ENCODE peak calls at places on chromosomes 13 and 19, in four cellular contexts. One of them, this sample, is unnamed.

GRCh38 chr19:50837300-50837699 is 3.9 kb upstream of the KLK15 start:
- DNase-seq in H1: no peak
- DNase-seq in H9: no peak
- DNase-seq in IMR-90: no peak
- DNase-seq in this sample: no peak

GRCh38 chr13:40350283-40350992 is 316.0 kb downstream of the FOXO1 start:
- DNase-seq in H1: no peak
- DNase-seq in H9: no peak
- DNase-seq in IMR-90: no peak
- DNase-seq in this sample: no peak

GRCh38 chr19:53910170-53910518 is 1.1 kb downstream of the CACNG7 start:
- DNase-seq in H1: no peak
- DNase-seq in H9: peak
- DNase-seq in IMR-90: no peak
- DNase-seq in this sample: peak

GRCh38 chr13:111503376-111503775 is 182.9 kb downstream of the TEX29 start:
- DNase-seq in H1: no peak
- DNase-seq in H9: no peak
- DNase-seq in IMR-90: no peak
- DNase-seq in this sample: no peak

GRCh38 chr13:112642061-112642460 is 47.8 kb upstream of the ATP11A start:
- DNase-seq in H1: no peak
- DNase-seq in H9: no peak
- DNase-seq in IMR-90: no peak
- DNase-seq in this sample: no peak

GRCh38 chr13:72820156-72820897 is 38.4 kb downstream of the PIBF1 start:
- DNase-seq in H1: no peak
- DNase-seq in H9: no peak
- DNase-seq in IMR-90: peak
- DNase-seq in this sample: peak

GRCh38 chr13:114112231-114112825 is 20.1 kb downstream of the RASA3 start:
- DNase-seq in H1: no peak
- DNase-seq in H9: no peak
- DNase-seq in IMR-90: peak
- DNase-seq in this sample: peak

GRCh38 chr13:94478913-94479312 is 569 bp downstream of the DCT start:
- DNase-seq in H1: no peak
- DNase-seq in H9: no peak
- DNase-seq in IMR-90: no peak
- DNase-seq in this sample: no peak

GRCh38 chr19:5711713-5712161 is 8.2 kb downstream of the LONP1 start:
- DNase-seq in H1: no peak
- DNase-seq in H9: no peak
- DNase-seq in IMR-90: no peak
- DNase-seq in this sample: no peak

GRCh38 chr19:31270897-31271568 is 78.2 kb downstream of the TSHZ3 start:
- DNase-seq in H1: no peak
- DNase-seq in H9: no peak
- DNase-seq in IMR-90: peak
- DNase-seq in this sample: no peak

GRCh38 chr13:81597101-81597500 is 1256.2 kb upstream of the SPRY2 start:
- DNase-seq in H1: no peak
- DNase-seq in H9: no peak
- DNase-seq in IMR-90: no peak
- DNase-seq in this sample: no peak

GRCh38 chr13:20525144-20525600 is 485 bp downstream of the CRYL1 start:
- DNase-seq in H1: no peak
- DNase-seq in H9: peak
- DNase-seq in IMR-90: no peak
- DNase-seq in this sample: peak

GRCh38 chr13:40336228-40337221 is 329.9 kb downstream of the FOXO1 start:
- DNase-seq in H1: no peak
- DNase-seq in H9: no peak
- DNase-seq in IMR-90: no peak
- DNase-seq in this sample: no peak

GRCh38 chr19:12840091-12841079 is 2.1 kb downstream of the MAST1 start:
- DNase-seq in H1: peak
- DNase-seq in H9: peak
- DNase-seq in IMR-90: peak
- DNase-seq in this sample: peak

GRCh38 chr13:53151692-53152421 is 123.2 kb downstream of the OLFM4 start:
- DNase-seq in H1: peak
- DNase-seq in H9: peak
- DNase-seq in IMR-90: peak
- DNase-seq in this sample: peak

GRCh38 chr13:25727250-25727649 is 324.6 kb downstream of the SHISA2 start:
- DNase-seq in H1: no peak
- DNase-seq in H9: no peak
- DNase-seq in IMR-90: no peak
- DNase-seq in this sample: no peak

GRCh38 chr19:41934849-41935374 is 6.7 kb upstream of the ERFL start:
- DNase-seq in H1: peak
- DNase-seq in H9: peak
- DNase-seq in IMR-90: peak
- DNase-seq in this sample: peak

GRCh38 chr13:112582305-112582704 is 5.6 kb downstream of the TUBGCP3 start:
- DNase-seq in H1: no peak
- DNase-seq in H9: no peak
- DNase-seq in IMR-90: no peak
- DNase-seq in this sample: no peak

GRCh38 chr19:1088419-1089066 is 6.6 kb downstream of the POLR2E start:
- DNase-seq in H1: no peak
- DNase-seq in H9: no peak
- DNase-seq in IMR-90: no peak
- DNase-seq in this sample: no peak

GRCh38 chr13:89688908-89689307 is 1658.6 kb upstream of the MIR17HG start:
- DNase-seq in H1: no peak
- DNase-seq in H9: no peak
- DNase-seq in IMR-90: no peak
- DNase-seq in this sample: no peak

GRCh38 chr19:48617146-48617937 is 1.6 kb downstream of the RPL18 start:
- DNase-seq in H1: no peak
- DNase-seq in H9: peak
- DNase-seq in IMR-90: no peak
- DNase-seq in this sample: no peak

GRCh38 chr19:17468302-17469091 is 1.8 kb upstream of the SLC27A1 start:
- DNase-seq in H1: no peak
- DNase-seq in H9: no peak
- DNase-seq in IMR-90: no peak
- DNase-seq in this sample: no peak

GRCh38 chr19:18230941-18231734 is 4.9 kb upstream of the PDE4C start:
- DNase-seq in H1: no peak
- DNase-seq in H9: no peak
- DNase-seq in IMR-90: no peak
- DNase-seq in this sample: no peak

GRCh38 chr13:40471911-40472310 is 194.5 kb downstream of the FOXO1 start:
- DNase-seq in H1: no peak
- DNase-seq in H9: no peak
- DNase-seq in IMR-90: no peak
- DNase-seq in this sample: no peak

GRCh38 chr13:19960673-19961015 is 2.1 kb downstream of the ZMYM2 start:
- DNase-seq in H1: no peak
- DNase-seq in H9: no peak
- DNase-seq in IMR-90: no peak
- DNase-seq in this sample: no peak

GRCh38 chr13:28394422-28394821 is 100.5 kb downstream of the FLT1 start:
- DNase-seq in H1: no peak
- DNase-seq in H9: no peak
- DNase-seq in IMR-90: peak
- DNase-seq in this sample: no peak

GRCh38 chr19:18017275-18018083 is 9.5 kb downstream of the ARRDC2 start:
- DNase-seq in H1: no peak
- DNase-seq in H9: no peak
- DNase-seq in IMR-90: no peak
- DNase-seq in this sample: no peak

GRCh38 chr13:104571161-104571889 is 1505.1 kb upstream of the SLC10A2 start:
- DNase-seq in H1: peak
- DNase-seq in H9: peak
- DNase-seq in IMR-90: peak
- DNase-seq in this sample: peak

GRCh38 chr19:19207637-19208582 is 3.8 kb upstream of the NCAN start:
- DNase-seq in H1: no peak
- DNase-seq in H9: no peak
- DNase-seq in IMR-90: no peak
- DNase-seq in this sample: no peak

GRCh38 chr19:10226376-10227214 is 4.5 kb downstream of the S1PR2 start:
- DNase-seq in H1: no peak
- DNase-seq in H9: no peak
- DNase-seq in IMR-90: peak
- DNase-seq in this sample: no peak

GRCh38 chr19:19661141-19661674 is 2.3 kb downstream of the ATP13A1 start:
- DNase-seq in H1: no peak
- DNase-seq in H9: peak
- DNase-seq in IMR-90: no peak
- DNase-seq in this sample: no peak

GRCh38 chr19:17860331-17860992 is 752 bp downstream of the RPL18A start:
- DNase-seq in H1: no peak
- DNase-seq in H9: no peak
- DNase-seq in IMR-90: no peak
- DNase-seq in this sample: no peak

DNA sequence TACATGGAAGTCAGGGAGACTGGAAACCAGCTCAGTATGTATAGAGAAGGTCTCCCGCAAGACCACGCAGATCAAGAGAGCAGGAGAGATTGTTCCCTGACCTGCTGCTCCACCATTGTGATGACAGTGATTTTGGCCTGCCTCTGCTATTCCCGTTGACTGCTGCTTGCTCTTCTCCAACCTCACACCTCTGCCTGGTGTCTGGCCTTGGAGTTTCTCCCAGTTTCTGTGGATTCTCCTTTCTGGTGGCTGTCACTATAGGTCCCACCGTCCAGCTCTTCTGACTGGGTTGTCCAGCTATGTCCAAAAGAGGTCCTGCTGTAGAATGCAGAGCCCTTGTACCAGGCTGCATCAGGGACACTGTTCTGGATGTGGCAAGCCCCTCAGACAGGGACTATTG is 171.7 kb downstream of the DNAJC15 start:
- DNase-seq in H1: no peak
- DNase-seq in H9: no peak
- DNase-seq in IMR-90: no peak
- DNase-seq in this sample: no peak
- H3K56ac ChIP-seq in H1: no peak
- H3K56ac ChIP-seq in H9: no peak
- H3K56ac ChIP-seq in IMR-90: no peak
- H3K56ac ChIP-seq in this sample: no peak

DNA sequence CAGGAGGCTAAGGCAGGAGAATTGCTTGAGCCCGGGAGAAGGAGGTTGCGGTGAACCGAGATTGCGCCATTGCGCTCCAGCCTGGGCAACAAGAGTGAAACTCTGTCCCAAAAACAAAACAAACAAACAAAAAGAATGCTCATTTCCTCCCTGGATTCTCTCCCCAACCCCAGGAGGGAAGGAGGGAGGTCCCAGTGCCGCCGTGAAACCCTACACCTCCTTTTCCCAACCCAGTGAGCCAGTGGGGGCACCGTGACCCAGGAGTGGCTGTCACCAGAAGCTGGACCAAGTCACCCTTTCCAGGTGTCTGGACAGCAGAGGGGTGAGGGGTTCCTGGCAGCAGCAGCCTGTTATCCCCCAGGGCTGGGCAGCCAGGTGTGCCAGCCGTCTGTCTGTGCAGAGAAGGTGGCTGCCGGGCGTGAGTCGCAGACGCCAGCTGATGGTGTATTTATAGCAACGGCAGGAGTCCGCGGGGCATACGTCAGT is 23.5 kb downstream of the NFIC start:
- DNase-seq in H1: no peak
- DNase-seq in H9: peak
- DNase-seq in IMR-90: peak
- DNase-seq in this sample: peak
- H4K8ac ChIP-seq in H1: no peak
- H4K8ac ChIP-seq in H9: no peak
- H4K8ac ChIP-seq in IMR-90: no peak
- H4K8ac ChIP-seq in this sample: no peak

GRCh38 chr19:7408251-7408650 is 59.5 kb downstream of the ARHGEF18 start:
- DNase-seq in H1: no peak
- DNase-seq in H9: no peak
- DNase-seq in IMR-90: no peak
- DNase-seq in this sample: no peak
- H3K56ac ChIP-seq in H1: no peak
- H3K56ac ChIP-seq in H9: no peak
- H3K56ac ChIP-seq in IMR-90: no peak
- H3K56ac ChIP-seq in this sample: no peak

GRCh38 chr13:30371649-30372265 is 50.5 kb upstream of the UBE2L5 start:
- DNase-seq in H1: no peak
- DNase-seq in H9: no peak
- DNase-seq in IMR-90: peak
- DNase-seq in this sample: no peak
- H4K8ac ChIP-seq in H1: no peak
- H4K8ac ChIP-seq in H9: no peak
- H4K8ac ChIP-seq in IMR-90: no peak
- H4K8ac ChIP-seq in this sample: no peak

GRCh38 chr19:38145627-38146026 is 78.4 kb downstream of the DPF1 start:
- DNase-seq in H1: no peak
- DNase-seq in H9: no peak
- DNase-seq in IMR-90: no peak
- DNase-seq in this sample: no peak
- H3K56ac ChIP-seq in H1: no peak
- H3K56ac ChIP-seq in H9: no peak
- H3K56ac ChIP-seq in IMR-90: no peak
- H3K56ac ChIP-seq in this sample: no peak

This sample was measured in mesendoderm.